ENCODE peak calls at places on chromosomes 11 and 22, in seven cellular contexts. N, J, W, G, T, B and X are unnamed samples.

GRCh38 chr11:38153985-38154384 is 1555.9 kb upstream of the RAG2 start:
- DNase-seq in N (no peak), J (no peak), W (no peak), G (no peak), T (no peak), B (no peak), X (no peak)

GRCh38 chr11:57527056-57527631 is 3.4 kb downstream of the TIMM10 start:
- DNase-seq in N (peak), J (peak), W (peak), G (peak), T (peak), B (peak), X (no peak)

GRCh38 chr11:28528217-28528616 is 420.0 kb downstream of the METTL15 start:
- DNase-seq in N (peak), J (no peak), W (no peak), G (no peak), T (no peak), B (no peak), X (no peak)

GRCh38 chr11:73342633-73343032 is 33.6 kb upstream of the RELT start:
- DNase-seq in N (no peak), J (no peak), W (no peak), G (no peak), T (no peak), B (no peak), X (no peak)

GRCh38 chr11:72179804-72180396 is 12.0 kb upstream of the FOLR1 start:
- DNase-seq in N (peak), J (no peak), W (no peak), G (no peak), T (no peak), B (no peak), X (no peak)

GRCh38 chr11:67632175-67632981 is 2.6 kb upstream of the NUDT8 start:
- DNase-seq in N (no peak), J (peak), W (no peak), G (no peak), T (no peak), B (no peak), X (no peak)

GRCh38 chr11:35316161-35316560 is 103.2 kb downstream of the SLC1A2 start:
- DNase-seq in N (no peak), J (no peak), W (no peak), G (no peak), T (no peak), B (no peak), X (no peak)

GRCh38 chr11:35682230-35683195 is 19.9 kb downstream of the TRIM44 start:
- DNase-seq in N (peak), J (no peak), W (no peak), G (no peak), T (no peak), B (no peak), X (no peak)

GRCh38 chr22:38180841-38181452 is 683 bp downstream of the PLA2G6 start:
- DNase-seq in N (no peak), J (no peak), W (peak), G (peak), T (no peak), B (peak), X (peak)

GRCh38 chr11:18191376-18191775 is 18.7 kb downstream of the MRGPRX4 start:
- DNase-seq in N (no peak), J (no peak), W (no peak), G (no peak), T (no peak), B (peak), X (no peak)

GRCh38 chr22:22941831-22942510 is 54.4 kb downstream of the IGLL5 start:
- DNase-seq in N (no peak), J (peak), W (peak), G (no peak), T (no peak), B (peak), X (no peak)

GRCh38 chr11:69860796-69861445 is 41.7 kb upstream of the FGF3 start:
- DNase-seq in N (no peak), J (no peak), W (no peak), G (no peak), T (no peak), B (no peak), X (no peak)

GRCh38 chr11:67648140-67648795 is 2.3 kb downstream of the ACY3 start:
- DNase-seq in N (no peak), J (peak), W (no peak), G (peak), T (no peak), B (peak), X (peak)

GRCh38 chr22:27197618-27198017 is 540.2 kb downstream of the MIAT start:
- DNase-seq in N (no peak), J (no peak), W (no peak), G (no peak), T (no peak), B (peak), X (no peak)

GRCh38 chr11:122095950-122096942 is 19.8 kb downstream of the BLID start:
- DNase-seq in N (peak), J (no peak), W (no peak), G (no peak), T (no peak), B (no peak), X (no peak)

GRCh38 chr11:128892866-128893565 is 1.9 kb downstream of the KCNJ5 start:
- DNase-seq in N (no peak), J (peak), W (no peak), G (no peak), T (no peak), B (no peak), X (no peak)

GRCh38 chr22:19480789-19481188 is 1.1 kb downstream of the CDC45 start:
- DNase-seq in N (no peak), J (no peak), W (no peak), G (no peak), T (no peak), B (peak), X (no peak)

GRCh38 chr11:71302911-71303310 is 50.5 kb upstream of the SHANK2 start:
- DNase-seq in N (no peak), J (no peak), W (no peak), G (no peak), T (no peak), B (no peak), X (no peak)

GRCh38 chr11:74417379-74417804 is 19.2 kb upstream of the PGM2L1 start:
- DNase-seq in N (peak), J (no peak), W (no peak), G (peak), T (no peak), B (no peak), X (no peak)

GRCh38 chr11:26806209-26806608 is 84.3 kb upstream of the SLC5A12 start:
- DNase-seq in N (peak), J (no peak), W (no peak), G (no peak), T (no peak), B (no peak), X (no peak)

GRCh38 chr11:9815486-9816136 is 151.7 kb downstream of the SWAP70 start:
- DNase-seq in N (peak), J (no peak), W (peak), G (no peak), T (no peak), B (no peak), X (no peak)

GRCh38 chr22:31577711-31578110 is 81.4 kb downstream of the SFI1 start:
- DNase-seq in N (no peak), J (no peak), W (no peak), G (no peak), T (no peak), B (no peak), X (no peak)

GRCh38 chr11:126385991-126386728 is 30.7 kb downstream of the ST3GAL4 start:
- DNase-seq in N (no peak), J (no peak), W (no peak), G (no peak), T (no peak), B (no peak), X (no peak)

GRCh38 chr22:36234211-36234610 is 5.1 kb downstream of the APOL2 start:
- DNase-seq in N (no peak), J (no peak), W (no peak), G (no peak), T (no peak), B (no peak), X (no peak)

GRCh38 chr22:36234919-36235318 is 4.4 kb downstream of the APOL2 start:
- DNase-seq in N (no peak), J (no peak), W (no peak), G (no peak), T (no peak), B (no peak), X (no peak)

GRCh38 chr22:36235585-36235984 is 3.7 kb downstream of the APOL2 start:
- DNase-seq in N (no peak), J (no peak), W (no peak), G (no peak), T (no peak), B (no peak), X (no peak)

GRCh38 chr22:36232715-36233401 is 6.5 kb downstream of the APOL2 start:
- DNase-seq in N (no peak), J (no peak), W (no peak), G (no peak), T (no peak), B (no peak), X (no peak)

DNA sequence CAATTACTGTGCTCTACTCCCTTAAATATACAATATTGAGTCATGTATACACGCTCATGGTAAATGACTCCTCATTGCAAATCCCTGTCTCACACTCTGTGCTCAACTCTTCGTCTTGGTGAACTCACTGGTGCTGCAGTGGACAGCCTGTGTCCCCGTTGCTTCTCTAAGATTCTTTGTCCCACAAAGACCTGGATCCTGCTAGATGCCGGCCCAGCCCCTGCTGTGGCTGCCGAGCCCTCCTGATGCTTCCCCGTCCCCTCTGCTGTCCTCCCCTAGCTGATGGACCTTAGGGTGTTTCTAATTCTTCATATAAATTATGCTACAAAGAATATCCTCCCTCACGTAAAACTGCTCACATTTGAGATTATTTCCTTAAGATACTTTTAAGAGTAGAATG is 5.5 kb downstream of the APOL2 start:
- DNase-seq in N (no peak), J (no peak), W (no peak), G (no peak), T (no peak), B (no peak), X (no peak)
- H3K4me3 ChIP-seq in N (no peak), J (no peak), W (no peak), G (no peak), T (no peak), B (no peak), X (no peak)

GRCh38 chr11:33868646-33869461 is 23.0 kb downstream of the LMO2 start:
- DNase-seq in N (no peak), J (no peak), W (no peak), G (no peak), T (no peak), B (no peak), X (peak)

GRCh38 chr11:33864479-33864878 is 27.4 kb downstream of the LMO2 start:
- DNase-seq in N (no peak), J (no peak), W (no peak), G (no peak), T (no peak), B (no peak), X (no peak)

GRCh38 chr11:33869511-33870422 is 22.1 kb downstream of the LMO2 start:
- DNase-seq in N (peak), J (peak), W (peak), G (peak), T (no peak), B (peak), X (peak)

GRCh38 chr11:33867566-33867965 is 24.3 kb downstream of the LMO2 start:
- DNase-seq in N (no peak), J (no peak), W (no peak), G (no peak), T (no peak), B (no peak), X (no peak)

DNA sequence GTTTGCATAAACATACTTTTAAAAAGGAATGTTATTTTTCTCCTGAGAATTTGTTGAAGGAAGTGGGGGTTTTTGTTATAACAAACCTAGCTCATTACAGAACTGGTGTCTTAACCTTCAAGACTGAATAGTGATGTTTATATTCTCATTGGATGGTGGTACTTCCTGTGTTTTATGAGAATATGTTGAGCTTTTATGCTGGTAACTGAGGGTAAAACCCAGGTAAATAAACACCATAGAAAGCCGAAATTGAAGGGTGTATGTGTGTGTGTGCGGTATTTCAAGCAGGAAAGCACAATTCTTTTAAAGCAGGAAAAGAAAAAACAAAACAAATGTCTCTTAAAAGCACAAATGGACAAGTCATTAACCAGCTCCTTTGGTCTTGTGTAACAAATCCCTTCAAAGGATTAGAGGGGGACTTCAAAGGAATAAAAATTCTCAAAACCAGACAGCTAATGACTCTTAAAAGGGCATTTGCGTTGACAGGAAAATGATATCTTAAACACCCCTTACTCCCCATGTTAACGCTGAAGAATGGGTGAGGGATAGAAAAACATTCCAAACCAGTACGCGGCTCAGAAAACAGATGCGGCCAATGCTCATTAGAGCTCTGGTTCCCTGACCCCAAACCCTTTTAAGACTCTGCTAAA is 23.8 kb downstream of the LMO2 start:
- DNase-seq in N (no peak), J (no peak), W (no peak), G (no peak), T (no peak), B (no peak), X (no peak)
- H3K4me3 ChIP-seq in N (no peak), J (no peak), W (peak), G (no peak), T (peak), B (no peak), X (peak)

DNA sequence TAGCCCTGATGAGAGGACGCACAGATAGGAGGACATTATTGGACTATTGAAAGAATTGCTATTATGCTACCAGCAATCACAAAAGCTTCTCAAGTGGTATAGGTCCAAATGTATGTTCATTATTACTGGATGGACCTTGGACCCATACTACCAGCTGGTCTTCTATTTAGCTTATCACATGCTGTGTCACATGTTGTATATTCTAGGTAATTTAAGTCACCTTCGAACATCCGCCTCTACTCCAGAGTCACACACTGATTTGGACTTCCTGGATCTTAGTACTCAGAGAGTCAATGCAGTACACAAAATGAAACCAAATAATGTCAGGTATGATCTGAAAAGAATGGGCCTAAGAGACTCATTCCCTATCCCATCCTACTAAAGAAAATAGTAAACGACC is 534.0 kb upstream of the API5 start:
- DNase-seq in N (no peak), J (no peak), W (no peak), G (no peak), T (no peak), B (no peak), X (no peak)
- H3K4me3 ChIP-seq in N (no peak), J (no peak), W (no peak), G (no peak), T (no peak), B (no peak), X (no peak)

GRCh38 chr22:39309881-39310714 is 9.3 kb downstream of the RPL3 start:
- DNase-seq in N (peak), J (no peak), W (no peak), G (no peak), T (no peak), B (peak), X (no peak)

GRCh38 chr22:39306456-39307361 is 12.7 kb downstream of the RPL3 start:
- DNase-seq in N (no peak), J (no peak), W (peak), G (peak), T (no peak), B (peak), X (no peak)

GRCh38 chr22:39311592-39312400 is 7.6 kb downstream of the RPL3 start:
- DNase-seq in N (no peak), J (no peak), W (no peak), G (no peak), T (no peak), B (no peak), X (peak)

GRCh38 chr22:39308614-39309363 is 10.6 kb downstream of the RPL3 start:
- DNase-seq in N (peak), J (no peak), W (peak), G (no peak), T (peak), B (no peak), X (no peak)

GRCh38 chr22:39309364-39309861 is 10.0 kb downstream of the RPL3 start:
- DNase-seq in N (no peak), J (no peak), W (no peak), G (no peak), T (no peak), B (peak), X (no peak)
- H3K4me3 ChIP-seq in N (no peak), J (no peak), W (no peak), G (no peak), T (no peak), B (no peak), X (no peak)

DNA sequence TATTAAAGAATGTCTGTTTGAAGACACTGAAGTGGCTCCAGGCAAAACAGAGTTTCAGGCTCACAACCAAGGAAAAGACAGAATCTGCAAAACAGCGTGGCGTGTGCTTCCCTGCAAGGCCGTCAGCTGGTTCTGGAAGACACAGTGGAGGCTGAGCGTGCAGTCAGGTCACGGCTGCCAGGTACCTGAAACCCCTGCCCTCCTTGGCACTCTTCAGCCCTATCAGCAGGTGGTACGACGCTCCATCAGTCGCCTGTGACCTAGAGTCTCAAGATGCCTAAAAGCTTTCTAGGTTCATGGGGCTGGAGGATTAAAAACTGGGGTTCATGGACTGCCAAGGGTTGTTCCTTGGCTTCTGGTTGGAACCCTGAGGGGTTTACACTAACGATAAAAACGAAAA is 65.9 kb downstream of the TRMU start:
- DNase-seq in N (no peak), J (no peak), W (no peak), G (no peak), T (no peak), B (peak), X (no peak)
- H3K4me3 ChIP-seq in N (no peak), J (no peak), W (no peak), G (no peak), T (no peak), B (no peak), X (no peak)

GRCh38 chr11:118264568-118265470 is 722 bp upstream of the MPZL2 start:
- DNase-seq in N (no peak), J (no peak), W (no peak), G (no peak), T (no peak), B (no peak), X (no peak)

GRCh38 chr11:118265954-118266353 is 1.9 kb upstream of the MPZL2 start:
- DNase-seq in N (no peak), J (no peak), W (peak), G (no peak), T (peak), B (no peak), X (no peak)

GRCh38 chr11:118263694-118264567 is at the start of gene MPZL2:
- DNase-seq in N (no peak), J (peak), W (peak), G (peak), T (peak), B (no peak), X (no peak)

GRCh38 chr11:118263109-118263508 is 988 bp downstream of the MPZL2 start:
- DNase-seq in N (no peak), J (no peak), W (no peak), G (no peak), T (no peak), B (no peak), X (no peak)

GRCh38 chr11:118267486-118267885 is 3.4 kb upstream of the MPZL2 start:
- DNase-seq in N (no peak), J (no peak), W (no peak), G (no peak), T (no peak), B (peak), X (no peak)
- H3K4me3 ChIP-seq in N (no peak), J (no peak), W (no peak), G (no peak), T (no peak), B (no peak), X (no peak)

GRCh38 chr22:41952713-41953112 is 763 bp downstream of the SMIM45 start:
- DNase-seq in N (no peak), J (no peak), W (no peak), G (no peak), T (no peak), B (no peak), X (no peak)
- H3K4me3 ChIP-seq in N (no peak), J (no peak), W (no peak), G (no peak), T (no peak), B (no peak), X (no peak)

GRCh38 chr11:65546217-65546958 is 11.8 kb downstream of the LTBP3 start:
- DNase-seq in N (no peak), J (peak), W (peak), G (peak), T (peak), B (peak), X (peak)

GRCh38 chr11:65547446-65548125 is 10.6 kb downstream of the LTBP3 start:
- DNase-seq in N (no peak), J (no peak), W (no peak), G (peak), T (no peak), B (peak), X (no peak)

GRCh38 chr11:65542738-65543390 is 15.3 kb downstream of the LTBP3 start:
- DNase-seq in N (no peak), J (no peak), W (no peak), G (no peak), T (no peak), B (no peak), X (no peak)

GRCh38 chr11:65549088-65549487 is 9.1 kb downstream of the LTBP3 start:
- DNase-seq in N (no peak), J (no peak), W (no peak), G (no peak), T (no peak), B (no peak), X (no peak)

DNA sequence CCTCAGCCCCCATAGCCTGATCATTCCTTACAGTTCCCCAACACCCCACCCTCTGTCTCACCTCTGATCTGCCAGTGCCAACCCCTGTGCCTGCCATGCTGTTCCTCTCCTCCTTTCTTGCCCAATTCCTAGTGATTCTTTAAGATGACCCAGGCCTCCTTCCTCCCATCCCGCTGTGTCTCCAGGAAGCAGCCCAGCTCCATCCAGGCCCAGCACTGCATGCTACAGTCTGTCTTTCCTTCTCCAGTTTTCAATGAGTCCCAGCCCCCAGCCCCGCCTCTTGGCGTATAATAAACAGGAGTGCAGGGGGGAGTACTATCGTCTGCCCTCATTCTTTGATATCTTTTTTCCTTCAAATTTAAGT is 12.3 kb downstream of the LTBP3 start:
- DNase-seq in N (no peak), J (no peak), W (no peak), G (no peak), T (no peak), B (no peak), X (no peak)
- H3K4me3 ChIP-seq in N (no peak), J (no peak), W (no peak), G (peak), T (no peak), B (peak), X (peak)